ENCODE peak calls at places on chromosomes 13 and 19, in four cellular contexts. Y, K, U and X are unnamed samples. For H3K4me1 and H3K36me3, the result is how much of the 10 kb centered on the place peaks cover.

GRCh38 chr13:22055259-22055658 is 384.4 kb downstream of the FGF9 start:
- DNase-seq in Y (no peak), K (no peak), U (no peak), X (no peak)

GRCh38 chr13:82002693-82003092 is 1661.8 kb upstream of the SPRY2 start:
- DNase-seq in Y (no peak), K (no peak), U (no peak), X (no peak)

GRCh38 chr19:22623841-22624221 is 10.3 kb upstream of the ZNF492 start:
- DNase-seq in Y (no peak), K (no peak), U (no peak), X (no peak)

GRCh38 chr19:8512115-8512967 is 1.6 kb downstream of the ZNF414 start:
- DNase-seq in Y (peak), K (peak), U (no peak), X (no peak)

GRCh38 chr13:26988059-26988769 is 183.4 kb downstream of the USP12 start:
- DNase-seq in Y (no peak), K (no peak), U (no peak), X (no peak)

GRCh38 chr19:4508698-4509097 is 9.6 kb downstream of the PLIN4 start:
- DNase-seq in Y (no peak), K (peak), U (no peak), X (no peak)

GRCh38 chr13:42001580-42001979 is 40.7 kb upstream of the VWA8 start:
- DNase-seq in Y (peak), K (no peak), U (no peak), X (no peak)

GRCh38 chr19:46785980-46786235 is 2.5 kb downstream of the SLC1A5 start:
- DNase-seq in Y (no peak), K (no peak), U (no peak), X (no peak)

GRCh38 chr19:14089662-14090508 is 666 bp downstream of the SAMD1 start:
- DNase-seq in Y (peak), K (peak), U (peak), X (peak)

GRCh38 chr13:30051531-30052060 is 201.2 kb upstream of the UBL3 start:
- DNase-seq in Y (no peak), K (no peak), U (no peak), X (no peak)

GRCh38 chr13:30972888-30973377 is 40.5 kb downstream of the TEX26 start:
- DNase-seq in Y (peak), K (no peak), U (no peak), X (no peak)

GRCh38 chr13:36163809-36164308 is 32.7 kb upstream of the DCLK1 start:
- DNase-seq in Y (peak), K (peak), U (peak), X (peak)

GRCh38 chr19:1944088-1944915 is 3.3 kb downstream of the CSNK1G2 start:
- DNase-seq in Y (peak), K (no peak), U (no peak), X (no peak)
- H3K4me1 ChIP-seq in Y (under half), K (under half), U (under half), X (under half)

GRCh38 chr13:110638253-110638652 is 22.9 kb downstream of the NAXD start:
- DNase-seq in Y (no peak), K (no peak), U (no peak), X (no peak)
- H3K36me3 ChIP-seq in Y (half or more), K (half or more), U (under half), X (half or more)

DNA sequence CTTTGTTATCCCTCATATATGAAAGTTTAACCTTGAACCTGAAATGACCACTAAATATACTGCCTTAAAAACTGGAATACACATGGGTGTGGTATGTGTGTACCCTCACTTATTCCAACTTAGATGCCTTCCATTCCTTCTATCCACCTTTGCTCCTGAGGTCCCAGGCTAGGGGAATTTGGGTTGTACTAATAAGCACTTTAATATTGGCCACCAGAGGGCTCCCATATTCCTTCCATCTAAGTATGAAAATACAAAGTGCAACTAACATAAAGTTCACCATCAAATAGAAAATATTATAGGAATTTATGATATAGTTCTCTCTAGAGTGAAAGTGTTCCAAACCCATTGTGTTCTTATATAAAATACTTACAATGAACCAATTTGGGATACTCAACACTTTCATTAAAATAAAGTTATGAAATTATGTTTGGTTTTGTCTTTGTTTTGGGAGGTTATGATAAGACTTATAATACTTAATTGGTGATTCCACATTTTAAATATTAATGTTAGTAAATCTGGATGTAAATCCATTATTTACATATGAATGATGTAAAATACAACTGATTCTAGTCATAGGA is 62.3 kb downstream of the ITGBL1 start:
- DNase-seq in Y (peak), K (peak), U (no peak), X (peak)
- H3K4me1 ChIP-seq in Y (under half), K (under half), U (under half), X (under half)

GRCh38 chr13:43346427-43346826 is 323.0 kb downstream of the DNAJC15 start:
- DNase-seq in Y (no peak), K (no peak), U (no peak), X (no peak)

GRCh38 chr13:43354147-43354945 is 331.0 kb downstream of the DNAJC15 start:
- DNase-seq in Y (no peak), K (no peak), U (no peak), X (no peak)

GRCh38 chr13:43348397-43348796 is 325.0 kb downstream of the DNAJC15 start:
- DNase-seq in Y (no peak), K (no peak), U (no peak), X (no peak)
- H3K36me3 ChIP-seq in Y (under half), K (under half), U (under half), X (under half)

DNA sequence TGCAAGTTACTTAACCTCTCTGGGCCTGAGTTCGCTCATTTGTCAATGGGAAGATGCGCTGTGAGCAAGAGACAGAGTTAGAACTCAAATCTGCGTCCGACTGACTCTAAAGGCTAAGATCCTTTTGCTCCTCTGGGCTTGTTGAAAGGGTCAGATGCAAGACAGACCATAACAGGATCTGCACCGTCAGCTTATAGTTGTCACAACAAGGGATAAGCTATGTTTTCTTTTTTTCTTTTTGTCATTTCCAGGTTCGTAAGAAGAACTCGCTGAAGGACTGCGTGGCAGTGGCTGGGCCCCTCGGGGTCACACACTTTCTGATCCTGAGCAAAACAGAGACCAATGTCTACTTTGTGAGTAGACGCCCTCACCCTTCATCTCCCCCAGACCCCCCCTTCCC is 1.1 kb downstream of the PPAN start:
- DNase-seq in Y (no peak), K (no peak), U (no peak), X (no peak)
- H3K4me1 ChIP-seq in Y (under half), K (under half), U (under half), X (under half)

DNA sequence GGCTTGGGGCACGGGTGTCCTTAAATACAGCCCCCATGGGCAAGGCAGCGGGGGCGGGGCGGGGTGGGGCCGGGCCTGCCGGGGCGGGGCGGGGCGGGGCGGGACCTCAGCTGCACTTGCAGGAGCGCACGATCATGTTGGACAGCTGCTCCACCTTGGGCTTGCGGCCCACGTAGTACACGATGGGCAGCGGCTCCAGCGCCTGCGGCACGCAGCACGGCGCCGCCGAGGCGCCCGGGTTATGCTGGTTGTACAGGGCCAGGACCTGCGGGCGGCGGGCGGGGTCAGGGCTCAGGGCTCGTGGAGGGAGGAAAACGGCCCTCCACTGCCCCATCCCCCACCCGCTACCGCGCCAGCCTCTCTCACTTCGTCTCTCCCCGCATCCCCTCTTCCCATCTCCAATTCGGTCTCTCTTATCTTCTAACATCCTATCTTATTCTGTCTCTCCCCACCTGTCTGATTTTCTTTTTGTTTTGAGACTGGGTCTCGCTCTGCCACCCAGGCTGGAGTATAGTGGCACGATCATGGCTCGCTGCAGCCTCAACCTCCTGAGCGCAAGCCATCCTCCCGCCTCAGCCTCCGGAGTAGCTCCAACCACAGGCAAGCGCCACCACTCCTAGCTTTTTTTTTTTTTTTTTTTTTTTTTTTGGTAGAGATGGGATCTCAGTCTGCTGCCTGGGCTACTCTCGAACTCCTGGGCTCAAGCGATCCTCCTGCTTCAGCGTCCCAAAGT is 21.1 kb downstream of the CCDC97 start:
- DNase-seq in Y (no peak), K (peak), U (no peak), X (no peak)
- H3K36me3 ChIP-seq in Y (under half), K (under half), U (under half), X (under half)

GRCh38 chr13:48154671-48155070 is 59.8 kb upstream of the MED4 start:
- DNase-seq in Y (no peak), K (no peak), U (no peak), X (no peak)
- H3K4me1 ChIP-seq in Y (under half), K (under half), U (under half), X (under half)

DNA sequence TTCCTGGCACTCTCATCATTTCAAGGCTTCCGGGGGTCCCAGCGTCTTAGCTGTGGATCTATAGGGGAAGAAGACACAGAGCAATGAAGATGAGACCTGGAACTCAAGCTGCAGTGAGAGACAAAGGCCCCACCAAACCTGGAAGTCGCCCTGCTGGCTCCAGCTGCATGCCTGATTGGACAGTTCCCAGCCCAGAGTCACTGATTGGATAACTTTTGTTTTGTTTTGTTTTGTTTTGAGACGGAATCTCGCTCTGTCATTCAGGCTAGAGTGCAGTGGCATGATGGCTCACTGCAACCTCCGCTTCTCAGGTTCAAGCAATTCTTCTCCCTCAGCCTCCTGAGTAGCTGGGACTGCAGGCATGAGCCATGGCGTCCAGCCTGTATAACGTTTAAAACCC is 6.4 kb upstream of the ZNF431 start:
- DNase-seq in Y (no peak), K (no peak), U (no peak), X (no peak)
- H3K36me3 ChIP-seq in Y (under half), K (under half), U (under half), X (under half)